ENCODE peak calls at places on chromosomes 7 and 10, in five cellular contexts. W is Peyer's patch; S is stimulated activated CD4-positive, alpha-beta T cell treated with anti-CD3 and anti-CD28 coated beads, Interleukin-12 subunit alpha, Interleukin-12 subunit beta, amount 100 ng/mL, for 4 hours; Y is brain microvascular endothelial cell; A is ELR. T is an unnamed sample.

GRCh38 chr7:23680417-23681405 is 712 bp downstream of the FAM221A start:
- DNase-seq in W (peak; percentile 85), Y (peak; percentile 24), S (peak; percentile 29), A (peak; percentile 56), T (peak; percentile 21)

GRCh38 chr7:151877911-151878835 is 1.3 kb upstream of the PRKAG2 start:
- DNase-seq in Y (no peak), W (no peak), S (peak; percentile 2), A (no peak), T (no peak)

GRCh38 chr10:74753295-74754211 is 72.8 kb upstream of the KAT6B start:
- DNase-seq in Y (no peak), S (no peak), W (no peak), A (peak; percentile 15), T (no peak)

GRCh38 chr10:60299961-60300883 is 89.5 kb downstream of the ANK3 start:
- DNase-seq in S (no peak), A (no peak), W (no peak), Y (peak; percentile 98), T (no peak)

GRCh38 chr10:79326361-79327089 is 20.7 kb upstream of the PPIF start:
- DNase-seq in S (no peak), W (no peak), A (no peak), Y (no peak), T (no peak)

GRCh38 chr10:111872591-111872990 is 311.0 kb downstream of the GPAM start:
- DNase-seq in Y (no peak), S (no peak), A (no peak), W (no peak), T (no peak)

GRCh38 chr7:24054231-24054630 is 229.8 kb upstream of the NPY start:
- DNase-seq in Y (no peak), A (peak; percentile 6), W (no peak), S (no peak), T (no peak)

GRCh38 chr7:77537136-77537594 is at the start of gene PTPN12:
- DNase-seq in S (no peak), W (no peak), Y (peak; percentile 59), A (no peak), T (no peak)

GRCh38 chr7:156675721-156676120 is 35.1 kb downstream of the RNF32 start:
- DNase-seq in W (no peak), S (no peak), Y (no peak), A (no peak), T (no peak)

GRCh38 chr7:11951909-11952308 is 119.9 kb upstream of the THSD7A start:
- DNase-seq in Y (no peak), A (peak; percentile 44), W (no peak), S (no peak), T (no peak)

GRCh38 chr10:7593068-7593467 is 73.7 kb downstream of the ITIH5 start:
- DNase-seq in Y (no peak), A (no peak), S (no peak), W (no peak), T (no peak)

GRCh38 chr10:113340255-113340654 is 212.6 kb upstream of the HABP2 start:
- DNase-seq in W (no peak), Y (no peak), S (no peak), A (no peak), T (no peak)

GRCh38 chr10:43855667-43856210 is 207.1 kb upstream of the ZNF32 start:
- DNase-seq in A (no peak), W (no peak), S (no peak), Y (no peak), T (no peak)

GRCh38 chr7:46162582-46162981 is 241.5 kb upstream of the IGFBP3 start:
- DNase-seq in A (peak; percentile 39), Y (no peak), S (no peak), W (no peak), T (no peak)

GRCh38 chr7:106064836-106065559 is 47.1 kb downstream of the SYPL1 start:
- DNase-seq in S (no peak), W (peak; percentile 85), Y (peak; percentile 68), A (peak; percentile 96), T (no peak)

T was measured in GM12891.